ENCODE peak calls at places on chromosome 13, in ten cellular contexts. One of them, this sample, is unnamed.

GRCh38 chr13:23722726-23723453 is 152.7 kb downstream of the TNFRSF19 start:
- DNase-seq in CD4-positive, alpha-beta T cell: no peak
- DNase-seq in HTR-8/SVneo: no peak
- DNase-seq in activated naive CD4-positive, alpha-beta T cell treated with Interleukin-2 at 50 U/mL for 16 hours: no peak
- DNase-seq in hepatic stellate cell: no peak
- DNase-seq in T-cell: no peak
- DNase-seq in cardiac fibroblast: no peak
- DNase-seq in brain pericyte: no peak
- DNase-seq in aorta: no peak
- DNase-seq in DMS53: no peak
- DNase-seq in this sample: no peak

GRCh38 chr13:109728061-109728460 is 58.3 kb downstream of the IRS2 start:
- DNase-seq in CD4-positive, alpha-beta T cell: no peak
- DNase-seq in HTR-8/SVneo: no peak
- DNase-seq in activated naive CD4-positive, alpha-beta T cell treated with Interleukin-2 at 50 U/mL for 16 hours: no peak
- DNase-seq in hepatic stellate cell: no peak
- DNase-seq in T-cell: no peak
- DNase-seq in cardiac fibroblast: no peak
- DNase-seq in brain pericyte: no peak
- DNase-seq in aorta: no peak
- DNase-seq in DMS53: no peak
- DNase-seq in this sample: no peak

GRCh38 chr13:29753593-29754485 is 96.6 kb downstream of the UBL3 start:
- DNase-seq in CD4-positive, alpha-beta T cell: no peak
- DNase-seq in HTR-8/SVneo: no peak
- DNase-seq in activated naive CD4-positive, alpha-beta T cell treated with Interleukin-2 at 50 U/mL for 16 hours: no peak
- DNase-seq in hepatic stellate cell: no peak
- DNase-seq in T-cell: no peak
- DNase-seq in cardiac fibroblast: peak; percentile 12
- DNase-seq in brain pericyte: no peak
- DNase-seq in aorta: no peak
- DNase-seq in DMS53: no peak
- DNase-seq in this sample: no peak

GRCh38 chr13:68081051-68081450 is 850.9 kb upstream of the PCDH9 start:
- DNase-seq in CD4-positive, alpha-beta T cell: no peak
- DNase-seq in HTR-8/SVneo: no peak
- DNase-seq in activated naive CD4-positive, alpha-beta T cell treated with Interleukin-2 at 50 U/mL for 16 hours: no peak
- DNase-seq in hepatic stellate cell: no peak
- DNase-seq in T-cell: no peak
- DNase-seq in cardiac fibroblast: no peak
- DNase-seq in brain pericyte: no peak
- DNase-seq in aorta: no peak
- DNase-seq in DMS53: no peak
- DNase-seq in this sample: no peak

GRCh38 chr13:49810825-49811526 is 18.5 kb upstream of the KPNA3 start:
- DNase-seq in CD4-positive, alpha-beta T cell: no peak
- DNase-seq in HTR-8/SVneo: no peak
- DNase-seq in activated naive CD4-positive, alpha-beta T cell treated with Interleukin-2 at 50 U/mL for 16 hours: no peak
- DNase-seq in hepatic stellate cell: peak; percentile 13
- DNase-seq in T-cell: no peak
- DNase-seq in cardiac fibroblast: peak; percentile 54
- DNase-seq in brain pericyte: no peak
- DNase-seq in aorta: no peak
- DNase-seq in DMS53: no peak
- DNase-seq in this sample: no peak

GRCh38 chr13:112768795-112769411 is 79.1 kb downstream of the ATP11A start:
- DNase-seq in CD4-positive, alpha-beta T cell: no peak
- DNase-seq in HTR-8/SVneo: no peak
- DNase-seq in activated naive CD4-positive, alpha-beta T cell treated with Interleukin-2 at 50 U/mL for 16 hours: peak; percentile 4
- DNase-seq in hepatic stellate cell: no peak
- DNase-seq in T-cell: peak; percentile 18
- DNase-seq in cardiac fibroblast: no peak
- DNase-seq in brain pericyte: no peak
- DNase-seq in aorta: no peak
- DNase-seq in DMS53: peak; percentile 9
- DNase-seq in this sample: no peak

GRCh38 chr13:114268344-114269280 is 12.8 kb upstream of the UPF3A start:
- DNase-seq in CD4-positive, alpha-beta T cell: no peak
- DNase-seq in HTR-8/SVneo: no peak
- DNase-seq in activated naive CD4-positive, alpha-beta T cell treated with Interleukin-2 at 50 U/mL for 16 hours: no peak
- DNase-seq in hepatic stellate cell: no peak
- DNase-seq in T-cell: no peak
- DNase-seq in cardiac fibroblast: no peak
- DNase-seq in brain pericyte: no peak
- DNase-seq in aorta: no peak
- DNase-seq in DMS53: no peak
- DNase-seq in this sample: peak; percentile 36

GRCh38 chr13:35729926-35730627 is 253.6 kb upstream of the MAB21L1 start:
- DNase-seq in CD4-positive, alpha-beta T cell: no peak
- DNase-seq in HTR-8/SVneo: no peak
- DNase-seq in activated naive CD4-positive, alpha-beta T cell treated with Interleukin-2 at 50 U/mL for 16 hours: no peak
- DNase-seq in hepatic stellate cell: no peak
- DNase-seq in T-cell: no peak
- DNase-seq in cardiac fibroblast: no peak
- DNase-seq in brain pericyte: no peak
- DNase-seq in aorta: no peak
- DNase-seq in DMS53: no peak
- DNase-seq in this sample: no peak

GRCh38 chr13:19305434-19305833 is 123.8 kb upstream of the TUBA3C start:
- DNase-seq in CD4-positive, alpha-beta T cell: no peak
- DNase-seq in HTR-8/SVneo: no peak
- DNase-seq in activated naive CD4-positive, alpha-beta T cell treated with Interleukin-2 at 50 U/mL for 16 hours: no peak
- DNase-seq in hepatic stellate cell: no peak
- DNase-seq in T-cell: no peak
- DNase-seq in cardiac fibroblast: no peak
- DNase-seq in brain pericyte: no peak
- DNase-seq in aorta: peak; percentile 34
- DNase-seq in DMS53: no peak
- DNase-seq in this sample: no peak

GRCh38 chr13:25692156-25692555 is 320.4 kb downstream of the ATP8A2 start:
- DNase-seq in CD4-positive, alpha-beta T cell: no peak
- DNase-seq in HTR-8/SVneo: no peak
- DNase-seq in activated naive CD4-positive, alpha-beta T cell treated with Interleukin-2 at 50 U/mL for 16 hours: no peak
- DNase-seq in hepatic stellate cell: no peak
- DNase-seq in T-cell: no peak
- DNase-seq in cardiac fibroblast: no peak
- DNase-seq in brain pericyte: no peak
- DNase-seq in aorta: no peak
- DNase-seq in DMS53: peak; percentile 64
- DNase-seq in this sample: no peak

GRCh38 chr13:45691667-45692066 is 10.5 kb upstream of the CBY2 start:
- DNase-seq in CD4-positive, alpha-beta T cell: no peak
- DNase-seq in HTR-8/SVneo: no peak
- DNase-seq in activated naive CD4-positive, alpha-beta T cell treated with Interleukin-2 at 50 U/mL for 16 hours: no peak
- DNase-seq in hepatic stellate cell: no peak
- DNase-seq in T-cell: no peak
- DNase-seq in cardiac fibroblast: no peak
- DNase-seq in brain pericyte: no peak
- DNase-seq in aorta: no peak
- DNase-seq in DMS53: no peak
- DNase-seq in this sample: no peak

GRCh38 chr13:41812851-41813250 is 148.1 kb downstream of the VWA8 start:
- DNase-seq in CD4-positive, alpha-beta T cell: no peak
- DNase-seq in HTR-8/SVneo: no peak
- DNase-seq in activated naive CD4-positive, alpha-beta T cell treated with Interleukin-2 at 50 U/mL for 16 hours: no peak
- DNase-seq in hepatic stellate cell: no peak
- DNase-seq in T-cell: no peak
- DNase-seq in cardiac fibroblast: no peak
- DNase-seq in brain pericyte: no peak
- DNase-seq in aorta: no peak
- DNase-seq in DMS53: no peak
- DNase-seq in this sample: no peak

GRCh38 chr13:109938255-109938936 is 152.0 kb upstream of the IRS2 start:
- DNase-seq in CD4-positive, alpha-beta T cell: no peak
- DNase-seq in HTR-8/SVneo: no peak
- DNase-seq in activated naive CD4-positive, alpha-beta T cell treated with Interleukin-2 at 50 U/mL for 16 hours: no peak
- DNase-seq in hepatic stellate cell: no peak
- DNase-seq in T-cell: no peak
- DNase-seq in cardiac fibroblast: peak; percentile 77
- DNase-seq in brain pericyte: no peak
- DNase-seq in aorta: no peak
- DNase-seq in DMS53: no peak
- DNase-seq in this sample: no peak

GRCh38 chr13:79935121-79935520 is 405.8 kb downstream of the SPRY2 start:
- DNase-seq in CD4-positive, alpha-beta T cell: no peak
- DNase-seq in HTR-8/SVneo: no peak
- DNase-seq in activated naive CD4-positive, alpha-beta T cell treated with Interleukin-2 at 50 U/mL for 16 hours: no peak
- DNase-seq in hepatic stellate cell: no peak
- DNase-seq in T-cell: no peak
- DNase-seq in cardiac fibroblast: no peak
- DNase-seq in brain pericyte: no peak
- DNase-seq in aorta: no peak
- DNase-seq in DMS53: no peak
- DNase-seq in this sample: no peak

GRCh38 chr13:114015111-114015551 is 41.3 kb upstream of the C13orf46 start:
- DNase-seq in CD4-positive, alpha-beta T cell: no peak
- DNase-seq in HTR-8/SVneo: no peak
- DNase-seq in activated naive CD4-positive, alpha-beta T cell treated with Interleukin-2 at 50 U/mL for 16 hours: no peak
- DNase-seq in hepatic stellate cell: no peak
- DNase-seq in T-cell: no peak
- DNase-seq in cardiac fibroblast: no peak
- DNase-seq in brain pericyte: no peak
- DNase-seq in aorta: no peak
- DNase-seq in DMS53: no peak
- DNase-seq in this sample: peak; percentile 34

GRCh38 chr13:40665061-40665753 is 1.2 kb downstream of the FOXO1 start:
- DNase-seq in CD4-positive, alpha-beta T cell: no peak
- DNase-seq in HTR-8/SVneo: no peak
- DNase-seq in activated naive CD4-positive, alpha-beta T cell treated with Interleukin-2 at 50 U/mL for 16 hours: peak; percentile 49
- DNase-seq in hepatic stellate cell: peak; percentile 33
- DNase-seq in T-cell: no peak
- DNase-seq in cardiac fibroblast: no peak
- DNase-seq in brain pericyte: no peak
- DNase-seq in aorta: peak; percentile 64
- DNase-seq in DMS53: peak; percentile 66
- DNase-seq in this sample: peak; percentile 23

GRCh38 chr13:73107459-73107858 is 48.7 kb downstream of the KLF5 start:
- DNase-seq in CD4-positive, alpha-beta T cell: no peak
- DNase-seq in HTR-8/SVneo: no peak
- DNase-seq in activated naive CD4-positive, alpha-beta T cell treated with Interleukin-2 at 50 U/mL for 16 hours: no peak
- DNase-seq in hepatic stellate cell: no peak
- DNase-seq in T-cell: no peak
- DNase-seq in cardiac fibroblast: no peak
- DNase-seq in brain pericyte: no peak
- DNase-seq in aorta: no peak
- DNase-seq in DMS53: no peak
- DNase-seq in this sample: peak; percentile 81

GRCh38 chr13:32309812-32310706 is 5.1 kb downstream of the ZAR1L start:
- DNase-seq in CD4-positive, alpha-beta T cell: no peak
- DNase-seq in HTR-8/SVneo: no peak
- DNase-seq in activated naive CD4-positive, alpha-beta T cell treated with Interleukin-2 at 50 U/mL for 16 hours: no peak
- DNase-seq in hepatic stellate cell: peak; percentile 38
- DNase-seq in T-cell: peak; percentile 3
- DNase-seq in cardiac fibroblast: peak; percentile 82
- DNase-seq in brain pericyte: peak; percentile 12
- DNase-seq in aorta: no peak
- DNase-seq in DMS53: peak; percentile 77
- DNase-seq in this sample: peak; percentile 49

GRCh38 chr13:22703601-22704209 is 477.1 kb upstream of the SGCG start:
- DNase-seq in CD4-positive, alpha-beta T cell: no peak
- DNase-seq in HTR-8/SVneo: peak; percentile 17
- DNase-seq in activated naive CD4-positive, alpha-beta T cell treated with Interleukin-2 at 50 U/mL for 16 hours: no peak
- DNase-seq in hepatic stellate cell: no peak
- DNase-seq in T-cell: no peak
- DNase-seq in cardiac fibroblast: no peak
- DNase-seq in brain pericyte: no peak
- DNase-seq in aorta: no peak
- DNase-seq in DMS53: peak; percentile 69
- DNase-seq in this sample: peak; percentile 65

GRCh38 chr13:50286376-50286775 is 271.1 kb downstream of the KCNRG start:
- DNase-seq in CD4-positive, alpha-beta T cell: no peak
- DNase-seq in HTR-8/SVneo: no peak
- DNase-seq in activated naive CD4-positive, alpha-beta T cell treated with Interleukin-2 at 50 U/mL for 16 hours: no peak
- DNase-seq in hepatic stellate cell: no peak
- DNase-seq in T-cell: no peak
- DNase-seq in cardiac fibroblast: no peak
- DNase-seq in brain pericyte: no peak
- DNase-seq in aorta: no peak
- DNase-seq in DMS53: no peak
- DNase-seq in this sample: peak; percentile 39

GRCh38 chr13:104105418-104106355 is 1039.5 kb upstream of the SLC10A2 start:
- DNase-seq in CD4-positive, alpha-beta T cell: no peak
- DNase-seq in HTR-8/SVneo: no peak
- DNase-seq in activated naive CD4-positive, alpha-beta T cell treated with Interleukin-2 at 50 U/mL for 16 hours: no peak
- DNase-seq in hepatic stellate cell: no peak
- DNase-seq in T-cell: no peak
- DNase-seq in cardiac fibroblast: no peak
- DNase-seq in brain pericyte: no peak
- DNase-seq in aorta: no peak
- DNase-seq in DMS53: no peak
- DNase-seq in this sample: no peak

GRCh38 chr13:110904748-110905147 is 10.1 kb downstream of the ANKRD10 start:
- DNase-seq in CD4-positive, alpha-beta T cell: no peak
- DNase-seq in HTR-8/SVneo: no peak
- DNase-seq in activated naive CD4-positive, alpha-beta T cell treated with Interleukin-2 at 50 U/mL for 16 hours: no peak
- DNase-seq in hepatic stellate cell: no peak
- DNase-seq in T-cell: no peak
- DNase-seq in cardiac fibroblast: no peak
- DNase-seq in brain pericyte: no peak
- DNase-seq in aorta: no peak
- DNase-seq in DMS53: no peak
- DNase-seq in this sample: no peak

GRCh38 chr13:82467626-82468025 is 1414.6 kb downstream of the SLITRK1 start:
- DNase-seq in CD4-positive, alpha-beta T cell: no peak
- DNase-seq in HTR-8/SVneo: no peak
- DNase-seq in activated naive CD4-positive, alpha-beta T cell treated with Interleukin-2 at 50 U/mL for 16 hours: no peak
- DNase-seq in hepatic stellate cell: no peak
- DNase-seq in T-cell: no peak
- DNase-seq in cardiac fibroblast: no peak
- DNase-seq in brain pericyte: no peak
- DNase-seq in aorta: no peak
- DNase-seq in DMS53: peak; percentile 67
- DNase-seq in this sample: peak; percentile 72

GRCh38 chr13:49791753-49792549 is 531 bp downstream of the KPNA3 start:
- DNase-seq in CD4-positive, alpha-beta T cell: peak; percentile 31
- DNase-seq in HTR-8/SVneo: peak; percentile 18
- DNase-seq in activated naive CD4-positive, alpha-beta T cell treated with Interleukin-2 at 50 U/mL for 16 hours: peak; percentile 64
- DNase-seq in hepatic stellate cell: peak; percentile 47
- DNase-seq in T-cell: peak; percentile 37
- DNase-seq in cardiac fibroblast: peak; percentile 44
- DNase-seq in brain pericyte: no peak
- DNase-seq in aorta: peak; percentile 61
- DNase-seq in DMS53: peak; percentile 66
- DNase-seq in this sample: peak; percentile 61

GRCh38 chr13:93521307-93521706 is 294.7 kb downstream of the GPC6 start:
- DNase-seq in CD4-positive, alpha-beta T cell: no peak
- DNase-seq in HTR-8/SVneo: no peak
- DNase-seq in activated naive CD4-positive, alpha-beta T cell treated with Interleukin-2 at 50 U/mL for 16 hours: no peak
- DNase-seq in hepatic stellate cell: no peak
- DNase-seq in T-cell: no peak
- DNase-seq in cardiac fibroblast: no peak
- DNase-seq in brain pericyte: no peak
- DNase-seq in aorta: no peak
- DNase-seq in DMS53: no peak
- DNase-seq in this sample: no peak

GRCh38 chr13:49308104-49308875 is 60.6 kb downstream of the CDADC1 start:
- DNase-seq in CD4-positive, alpha-beta T cell: no peak
- DNase-seq in HTR-8/SVneo: no peak
- DNase-seq in activated naive CD4-positive, alpha-beta T cell treated with Interleukin-2 at 50 U/mL for 16 hours: no peak
- DNase-seq in hepatic stellate cell: no peak
- DNase-seq in T-cell: no peak
- DNase-seq in cardiac fibroblast: peak; percentile 89
- DNase-seq in brain pericyte: peak; percentile 20
- DNase-seq in aorta: peak; percentile 88
- DNase-seq in DMS53: peak; percentile 11
- DNase-seq in this sample: no peak

GRCh38 chr13:24207841-24208240 is 47.3 kb downstream of the SPATA13 start:
- DNase-seq in CD4-positive, alpha-beta T cell: no peak
- DNase-seq in HTR-8/SVneo: no peak
- DNase-seq in activated naive CD4-positive, alpha-beta T cell treated with Interleukin-2 at 50 U/mL for 16 hours: no peak
- DNase-seq in hepatic stellate cell: no peak
- DNase-seq in T-cell: no peak
- DNase-seq in cardiac fibroblast: no peak
- DNase-seq in brain pericyte: no peak
- DNase-seq in aorta: no peak
- DNase-seq in DMS53: no peak
- DNase-seq in this sample: peak; percentile 68

This sample was measured in NCI-H69.